ENCODE peak calls at places on chromosomes 1 and 21, in eight cellular contexts. One of them, this sample, is unnamed.

GRCh38 chr1:159598196-159598595 is 10.6 kb downstream of the APCS start:
- DNase-seq in HFF-Myc: peak
- DNase-seq in lung: no peak
- DNase-seq in psoas muscle: no peak
- DNase-seq in keratinocyte: peak
- DNase-seq in CD8-positive, alpha-beta T cell: no peak
- DNase-seq in epithelial cell of esophagus: peak
- DNase-seq in IMR-90: peak
- DNase-seq in this sample: no peak

GRCh38 chr1:74316302-74316701 is 81.1 kb downstream of the TNNI3K start:
- DNase-seq in keratinocyte: no peak
- DNase-seq in CD8-positive, alpha-beta T cell: no peak
- DNase-seq in epithelial cell of esophagus: no peak
- DNase-seq in lung: no peak
- DNase-seq in HFF-Myc: no peak
- DNase-seq in psoas muscle: no peak
- DNase-seq in IMR-90: no peak
- DNase-seq in this sample: no peak

GRCh38 chr1:1171551-1172340 is 1.9 kb upstream of the TTLL10 start:
- DNase-seq in epithelial cell of esophagus: no peak
- DNase-seq in keratinocyte: no peak
- DNase-seq in HFF-Myc: no peak
- DNase-seq in lung: no peak
- DNase-seq in IMR-90: no peak
- DNase-seq in CD8-positive, alpha-beta T cell: no peak
- DNase-seq in psoas muscle: peak
- DNase-seq in this sample: no peak

GRCh38 chr1:217630711-217631591 is at the start of the genes GPATCH2 and SPATA17:
- DNase-seq in CD8-positive, alpha-beta T cell: peak
- DNase-seq in lung: peak
- DNase-seq in psoas muscle: peak
- DNase-seq in epithelial cell of esophagus: peak
- DNase-seq in IMR-90: peak
- DNase-seq in HFF-Myc: peak
- DNase-seq in keratinocyte: no peak
- DNase-seq in this sample: peak

GRCh38 chr1:46461809-46462448 is 27.7 kb upstream of the DMBX1 start:
- DNase-seq in lung: no peak
- DNase-seq in epithelial cell of esophagus: no peak
- DNase-seq in psoas muscle: no peak
- DNase-seq in HFF-Myc: no peak
- DNase-seq in IMR-90: no peak
- DNase-seq in keratinocyte: no peak
- DNase-seq in CD8-positive, alpha-beta T cell: no peak
- DNase-seq in this sample: no peak

GRCh38 chr1:155038602-155039307 is 5.1 kb downstream of the DCST1 start:
- DNase-seq in epithelial cell of esophagus: peak
- DNase-seq in CD8-positive, alpha-beta T cell: no peak
- DNase-seq in keratinocyte: no peak
- DNase-seq in lung: no peak
- DNase-seq in HFF-Myc: no peak
- DNase-seq in psoas muscle: no peak
- DNase-seq in IMR-90: peak
- DNase-seq in this sample: no peak

GRCh38 chr21:32794643-32795042 is 23.1 kb upstream of the PAXBP1 start:
- DNase-seq in psoas muscle: no peak
- DNase-seq in IMR-90: no peak
- DNase-seq in CD8-positive, alpha-beta T cell: no peak
- DNase-seq in lung: no peak
- DNase-seq in HFF-Myc: no peak
- DNase-seq in keratinocyte: no peak
- DNase-seq in epithelial cell of esophagus: no peak
- DNase-seq in this sample: no peak

GRCh38 chr1:20347699-20348098 is 57.0 kb downstream of the VWA5B1 start:
- DNase-seq in lung: no peak
- DNase-seq in epithelial cell of esophagus: no peak
- DNase-seq in keratinocyte: no peak
- DNase-seq in CD8-positive, alpha-beta T cell: no peak
- DNase-seq in psoas muscle: no peak
- DNase-seq in HFF-Myc: no peak
- DNase-seq in IMR-90: no peak
- DNase-seq in this sample: no peak

GRCh38 chr1:235442788-235443429 is 61.3 kb downstream of the B3GALNT2 start:
- DNase-seq in lung: no peak
- DNase-seq in psoas muscle: no peak
- DNase-seq in HFF-Myc: peak
- DNase-seq in CD8-positive, alpha-beta T cell: no peak
- DNase-seq in IMR-90: peak
- DNase-seq in keratinocyte: peak
- DNase-seq in epithelial cell of esophagus: peak
- DNase-seq in this sample: no peak

GRCh38 chr1:220485131-220485530 is 42.8 kb upstream of the MARK1 start:
- DNase-seq in IMR-90: no peak
- DNase-seq in keratinocyte: no peak
- DNase-seq in epithelial cell of esophagus: peak
- DNase-seq in HFF-Myc: no peak
- DNase-seq in CD8-positive, alpha-beta T cell: no peak
- DNase-seq in lung: no peak
- DNase-seq in psoas muscle: no peak
- DNase-seq in this sample: no peak

GRCh38 chr1:245961137-245961540 is 545.9 kb downstream of the SMYD3 start:
- DNase-seq in HFF-Myc: no peak
- DNase-seq in lung: no peak
- DNase-seq in keratinocyte: no peak
- DNase-seq in psoas muscle: no peak
- DNase-seq in CD8-positive, alpha-beta T cell: no peak
- DNase-seq in epithelial cell of esophagus: no peak
- DNase-seq in IMR-90: peak
- DNase-seq in this sample: no peak

GRCh38 chr1:156601892-156602291 is 613 bp upstream of the GPATCH4 start:
- DNase-seq in keratinocyte: no peak
- DNase-seq in psoas muscle: no peak
- DNase-seq in epithelial cell of esophagus: peak
- DNase-seq in CD8-positive, alpha-beta T cell: no peak
- DNase-seq in HFF-Myc: no peak
- DNase-seq in IMR-90: no peak
- DNase-seq in lung: no peak
- DNase-seq in this sample: no peak

DNA sequence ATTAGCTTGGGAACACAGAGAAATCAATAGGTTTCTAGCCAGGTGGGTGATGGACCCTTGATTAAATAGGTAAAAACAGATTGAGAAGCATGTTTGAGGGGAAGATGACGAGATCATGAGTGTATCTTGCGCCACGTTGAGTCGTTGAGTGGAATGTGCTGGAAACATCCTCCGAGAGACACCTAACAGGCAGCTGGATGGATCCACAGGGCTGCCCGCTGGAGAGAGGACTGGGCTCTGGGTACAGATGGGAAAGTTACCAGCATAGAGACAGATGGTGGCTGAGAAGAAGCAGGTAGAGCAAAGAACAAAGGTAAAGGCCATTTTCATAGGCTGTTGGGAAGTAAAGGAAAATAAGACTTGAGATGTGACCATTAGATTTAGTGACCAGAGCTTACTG is 15.6 kb downstream of the BATF3 start:
- DNase-seq in lung: no peak
- DNase-seq in psoas muscle: no peak
- DNase-seq in HFF-Myc: no peak
- DNase-seq in IMR-90: peak
- DNase-seq in epithelial cell of esophagus: no peak
- DNase-seq in keratinocyte: no peak
- DNase-seq in CD8-positive, alpha-beta T cell: no peak
- DNase-seq in this sample: no peak
- H3K4me3 ChIP-seq in lung: no peak
- H3K4me3 ChIP-seq in psoas muscle: no peak
- H3K4me3 ChIP-seq in HFF-Myc: no peak
- H3K4me3 ChIP-seq in IMR-90: no peak
- H3K4me3 ChIP-seq in epithelial cell of esophagus: no peak
- H3K4me3 ChIP-seq in keratinocyte: no peak
- H3K4me3 ChIP-seq in CD8-positive, alpha-beta T cell: no peak
- H3K4me3 ChIP-seq in this sample: no peak

GRCh38 chr1:200311256-200311655 is 98.6 kb downstream of the ZNF281 start:
- DNase-seq in IMR-90: peak
- DNase-seq in keratinocyte: no peak
- DNase-seq in CD8-positive, alpha-beta T cell: no peak
- DNase-seq in lung: no peak
- DNase-seq in psoas muscle: no peak
- DNase-seq in HFF-Myc: no peak
- DNase-seq in epithelial cell of esophagus: peak
- DNase-seq in this sample: no peak

GRCh38 chr1:200306954-200307754 is 102.7 kb downstream of the ZNF281 start:
- DNase-seq in HFF-Myc: no peak
- DNase-seq in CD8-positive, alpha-beta T cell: no peak
- DNase-seq in lung: no peak
- DNase-seq in keratinocyte: no peak
- DNase-seq in psoas muscle: no peak
- DNase-seq in IMR-90: peak
- DNase-seq in epithelial cell of esophagus: peak
- DNase-seq in this sample: no peak

GRCh38 chr1:200310824-200311223 is 99.0 kb downstream of the ZNF281 start:
- DNase-seq in HFF-Myc: no peak
- DNase-seq in epithelial cell of esophagus: no peak
- DNase-seq in keratinocyte: no peak
- DNase-seq in CD8-positive, alpha-beta T cell: no peak
- DNase-seq in lung: no peak
- DNase-seq in psoas muscle: no peak
- DNase-seq in IMR-90: no peak
- DNase-seq in this sample: no peak

GRCh38 chr1:200305806-200306205 is 104.0 kb downstream of the ZNF281 start:
- DNase-seq in CD8-positive, alpha-beta T cell: no peak
- DNase-seq in psoas muscle: no peak
- DNase-seq in keratinocyte: no peak
- DNase-seq in HFF-Myc: no peak
- DNase-seq in epithelial cell of esophagus: no peak
- DNase-seq in lung: no peak
- DNase-seq in IMR-90: no peak
- DNase-seq in this sample: no peak

DNA sequence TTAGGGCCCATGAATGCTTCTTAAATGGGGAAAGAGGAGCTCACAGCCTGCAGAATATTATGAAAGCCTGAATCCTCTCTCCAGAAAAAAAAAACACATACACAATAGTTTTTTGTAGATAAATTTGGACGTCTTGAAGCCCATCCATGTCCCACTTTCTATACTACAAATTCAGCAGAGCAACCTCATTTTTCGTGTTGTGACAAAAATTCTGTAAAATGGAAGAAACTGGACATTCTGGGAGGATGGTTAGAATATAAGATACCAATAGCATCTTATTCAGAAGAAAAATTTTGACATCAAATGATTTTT is 102.1 kb downstream of the ZNF281 start:
- DNase-seq in psoas muscle: no peak
- DNase-seq in epithelial cell of esophagus: no peak
- DNase-seq in lung: no peak
- DNase-seq in CD8-positive, alpha-beta T cell: no peak
- DNase-seq in IMR-90: no peak
- DNase-seq in keratinocyte: no peak
- DNase-seq in HFF-Myc: no peak
- DNase-seq in this sample: no peak
- TF ChIP-seq CTCF in psoas muscle: no peak
- TF ChIP-seq CTCF in epithelial cell of esophagus: no peak
- TF ChIP-seq CTCF in lung: no peak
- TF ChIP-seq CTCF in CD8-positive, alpha-beta T cell: peak
- TF ChIP-seq CTCF in IMR-90: no peak
- TF ChIP-seq CTCF in keratinocyte: no peak
- TF ChIP-seq CTCF in HFF-Myc: no peak
- TF ChIP-seq CTCF in this sample: no peak

GRCh38 chr1:27153927-27154358 is 982 bp downstream of the SLC9A1 start:
- DNase-seq in IMR-90: no peak
- DNase-seq in keratinocyte: no peak
- DNase-seq in psoas muscle: no peak
- DNase-seq in CD8-positive, alpha-beta T cell: no peak
- DNase-seq in HFF-Myc: no peak
- DNase-seq in epithelial cell of esophagus: no peak
- DNase-seq in lung: no peak
- DNase-seq in this sample: no peak

GRCh38 chr1:27150641-27151040 is 4.3 kb downstream of the SLC9A1 start:
- DNase-seq in IMR-90: no peak
- DNase-seq in keratinocyte: no peak
- DNase-seq in psoas muscle: no peak
- DNase-seq in CD8-positive, alpha-beta T cell: no peak
- DNase-seq in HFF-Myc: no peak
- DNase-seq in epithelial cell of esophagus: no peak
- DNase-seq in lung: no peak
- DNase-seq in this sample: no peak

GRCh38 chr1:27152829-27153548 is 1.9 kb downstream of the SLC9A1 start:
- DNase-seq in keratinocyte: no peak
- DNase-seq in lung: no peak
- DNase-seq in CD8-positive, alpha-beta T cell: no peak
- DNase-seq in epithelial cell of esophagus: peak
- DNase-seq in IMR-90: no peak
- DNase-seq in HFF-Myc: no peak
- DNase-seq in psoas muscle: no peak
- DNase-seq in this sample: no peak

GRCh38 chr1:27153549-27153886 is 1.4 kb downstream of the SLC9A1 start:
- DNase-seq in CD8-positive, alpha-beta T cell: no peak
- DNase-seq in IMR-90: no peak
- DNase-seq in keratinocyte: no peak
- DNase-seq in HFF-Myc: no peak
- DNase-seq in epithelial cell of esophagus: no peak
- DNase-seq in psoas muscle: no peak
- DNase-seq in lung: no peak
- DNase-seq in this sample: no peak

GRCh38 chr1:27152004-27152828 is 2.7 kb downstream of the SLC9A1 start:
- DNase-seq in lung: no peak
- DNase-seq in CD8-positive, alpha-beta T cell: no peak
- DNase-seq in keratinocyte: no peak
- DNase-seq in epithelial cell of esophagus: no peak
- DNase-seq in IMR-90: no peak
- DNase-seq in psoas muscle: no peak
- DNase-seq in HFF-Myc: no peak
- DNase-seq in this sample: no peak
- H3K4me3 ChIP-seq in lung: no peak
- H3K4me3 ChIP-seq in CD8-positive, alpha-beta T cell: peak
- H3K4me3 ChIP-seq in keratinocyte: peak
- H3K4me3 ChIP-seq in epithelial cell of esophagus: peak
- H3K4me3 ChIP-seq in IMR-90: peak
- H3K4me3 ChIP-seq in psoas muscle: peak
- H3K4me3 ChIP-seq in HFF-Myc: peak
- H3K4me3 ChIP-seq in this sample: peak

DNA sequence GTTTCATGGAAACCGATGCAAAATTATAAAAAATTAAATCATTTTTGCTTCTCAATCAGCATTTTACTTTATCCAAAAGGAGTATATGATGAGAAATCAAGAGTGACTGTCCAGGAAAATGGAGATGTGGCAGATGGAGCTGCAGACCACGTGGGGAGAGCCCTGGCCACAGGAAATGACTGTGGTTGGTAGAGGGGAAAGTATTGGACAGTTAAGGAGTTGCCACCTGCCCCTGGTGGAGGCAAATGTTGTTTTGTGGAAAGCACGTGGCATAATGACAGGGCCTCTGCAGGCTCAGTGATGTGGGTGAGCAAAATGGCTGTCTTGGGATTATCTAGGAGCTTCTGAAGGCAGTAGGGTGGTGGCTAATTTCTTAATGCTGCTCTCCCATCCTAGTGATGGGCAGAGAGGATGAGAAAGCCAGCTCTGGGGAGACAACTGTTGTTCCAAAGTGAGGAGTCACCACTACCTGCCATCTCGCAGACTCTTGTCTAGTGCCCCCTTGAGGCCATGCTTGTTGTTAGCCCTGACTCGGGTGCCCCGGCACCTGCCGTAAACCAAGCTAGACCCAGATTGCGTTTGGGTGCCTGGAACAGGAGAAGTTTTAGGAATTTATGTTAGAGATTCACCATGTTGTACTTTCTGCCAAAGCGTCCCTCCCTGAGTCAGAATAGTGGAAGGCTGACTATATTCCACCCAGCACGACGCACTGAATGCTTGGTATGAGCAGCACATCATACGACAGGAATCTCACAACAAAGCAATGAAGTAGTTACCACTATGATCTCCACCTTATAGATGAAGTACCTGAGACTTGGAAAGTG is 144.0 kb downstream of the ROR1 start:
- DNase-seq in IMR-90: peak
- DNase-seq in psoas muscle: no peak
- DNase-seq in CD8-positive, alpha-beta T cell: no peak
- DNase-seq in lung: no peak
- DNase-seq in epithelial cell of esophagus: peak
- DNase-seq in keratinocyte: no peak
- DNase-seq in HFF-Myc: no peak
- DNase-seq in this sample: no peak
- TF ChIP-seq CTCF in IMR-90: peak
- TF ChIP-seq CTCF in psoas muscle: no peak
- TF ChIP-seq CTCF in CD8-positive, alpha-beta T cell: no peak
- TF ChIP-seq CTCF in lung: no peak
- TF ChIP-seq CTCF in epithelial cell of esophagus: peak
- TF ChIP-seq CTCF in keratinocyte: peak
- TF ChIP-seq CTCF in HFF-Myc: peak
- TF ChIP-seq CTCF in this sample: no peak

This sample was measured in right atrium auricular region.